ENCODE peak calls at places on chromosomes 11 and 22, in six cellular contexts. One of them, this sample, is unnamed.

GRCh38 chr11:32297629-32298028 is 137.7 kb downstream of the WT1 start:
- DNase-seq in stimulated activated naive B cell treated with anti-CD40 and anti-IgM and Interleukin-4, amounts not matched to agents 10 μg/mL and 1 μg/mL and 100 μg/mL, for 72 hours: no peak
- DNase-seq in colonic mucosa: no peak
- DNase-seq in activated naive CD4-positive, alpha-beta T cell treated with Interleukin-2 at 50 U/mL for 16 hours: no peak
- DNase-seq in NCI-H345: peak; percentile 2
- DNase-seq in stimulated activated CD4-positive, alpha-beta T cell treated with anti-CD3 and anti-CD28 coated beads, Interleukin-4, amount 100 ng/mL, for 48 hours: no peak
- DNase-seq in this sample: no peak

GRCh38 chr11:71995726-71996291 is 2.9 kb upstream of the IL18BP start:
- DNase-seq in colonic mucosa: no peak
- DNase-seq in stimulated activated naive B cell treated with anti-CD40 and anti-IgM and Interleukin-4, amounts not matched to agents 10 μg/mL and 1 μg/mL and 100 μg/mL, for 72 hours: no peak
- DNase-seq in NCI-H345: no peak
- DNase-seq in activated naive CD4-positive, alpha-beta T cell treated with Interleukin-2 at 50 U/mL for 16 hours: no peak
- DNase-seq in stimulated activated CD4-positive, alpha-beta T cell treated with anti-CD3 and anti-CD28 coated beads, Interleukin-4, amount 100 ng/mL, for 48 hours: no peak
- DNase-seq in this sample: no peak

GRCh38 chr22:35766654-35767580 is 49.2 kb downstream of the APOL5 start:
- DNase-seq in activated naive CD4-positive, alpha-beta T cell treated with Interleukin-2 at 50 U/mL for 16 hours: no peak
- DNase-seq in stimulated activated naive B cell treated with anti-CD40 and anti-IgM and Interleukin-4, amounts not matched to agents 10 μg/mL and 1 μg/mL and 100 μg/mL, for 72 hours: no peak
- DNase-seq in NCI-H345: no peak
- DNase-seq in stimulated activated CD4-positive, alpha-beta T cell treated with anti-CD3 and anti-CD28 coated beads, Interleukin-4, amount 100 ng/mL, for 48 hours: no peak
- DNase-seq in colonic mucosa: no peak
- DNase-seq in this sample: no peak

GRCh38 chr11:16771350-16772140 is 33.1 kb downstream of the C11orf58 start:
- DNase-seq in colonic mucosa: no peak
- DNase-seq in stimulated activated naive B cell treated with anti-CD40 and anti-IgM and Interleukin-4, amounts not matched to agents 10 μg/mL and 1 μg/mL and 100 μg/mL, for 72 hours: no peak
- DNase-seq in stimulated activated CD4-positive, alpha-beta T cell treated with anti-CD3 and anti-CD28 coated beads, Interleukin-4, amount 100 ng/mL, for 48 hours: no peak
- DNase-seq in activated naive CD4-positive, alpha-beta T cell treated with Interleukin-2 at 50 U/mL for 16 hours: no peak
- DNase-seq in NCI-H345: no peak
- DNase-seq in this sample: no peak

GRCh38 chr11:85746640-85747039 is 60.6 kb upstream of the CCDC89 start:
- DNase-seq in activated naive CD4-positive, alpha-beta T cell treated with Interleukin-2 at 50 U/mL for 16 hours: no peak
- DNase-seq in stimulated activated naive B cell treated with anti-CD40 and anti-IgM and Interleukin-4, amounts not matched to agents 10 μg/mL and 1 μg/mL and 100 μg/mL, for 72 hours: no peak
- DNase-seq in colonic mucosa: no peak
- DNase-seq in stimulated activated CD4-positive, alpha-beta T cell treated with anti-CD3 and anti-CD28 coated beads, Interleukin-4, amount 100 ng/mL, for 48 hours: no peak
- DNase-seq in NCI-H345: no peak
- DNase-seq in this sample: no peak

GRCh38 chr22:29152381-29153138 is 53.1 kb upstream of the EMID1 start:
- DNase-seq in stimulated activated CD4-positive, alpha-beta T cell treated with anti-CD3 and anti-CD28 coated beads, Interleukin-4, amount 100 ng/mL, for 48 hours: no peak
- DNase-seq in stimulated activated naive B cell treated with anti-CD40 and anti-IgM and Interleukin-4, amounts not matched to agents 10 μg/mL and 1 μg/mL and 100 μg/mL, for 72 hours: no peak
- DNase-seq in NCI-H345: no peak
- DNase-seq in colonic mucosa: peak; percentile 51
- DNase-seq in activated naive CD4-positive, alpha-beta T cell treated with Interleukin-2 at 50 U/mL for 16 hours: no peak
- DNase-seq in this sample: no peak

GRCh38 chr22:27097481-27097880 is 440.1 kb downstream of the MIAT start:
- DNase-seq in NCI-H345: no peak
- DNase-seq in activated naive CD4-positive, alpha-beta T cell treated with Interleukin-2 at 50 U/mL for 16 hours: no peak
- DNase-seq in stimulated activated naive B cell treated with anti-CD40 and anti-IgM and Interleukin-4, amounts not matched to agents 10 μg/mL and 1 μg/mL and 100 μg/mL, for 72 hours: no peak
- DNase-seq in colonic mucosa: no peak
- DNase-seq in stimulated activated CD4-positive, alpha-beta T cell treated with anti-CD3 and anti-CD28 coated beads, Interleukin-4, amount 100 ng/mL, for 48 hours: no peak
- DNase-seq in this sample: no peak

GRCh38 chr11:122202161-122202950 is 86.3 kb upstream of the BLID start:
- DNase-seq in colonic mucosa: peak; percentile 50
- DNase-seq in activated naive CD4-positive, alpha-beta T cell treated with Interleukin-2 at 50 U/mL for 16 hours: no peak
- DNase-seq in NCI-H345: no peak
- DNase-seq in stimulated activated naive B cell treated with anti-CD40 and anti-IgM and Interleukin-4, amounts not matched to agents 10 μg/mL and 1 μg/mL and 100 μg/mL, for 72 hours: no peak
- DNase-seq in stimulated activated CD4-positive, alpha-beta T cell treated with anti-CD3 and anti-CD28 coated beads, Interleukin-4, amount 100 ng/mL, for 48 hours: no peak
- DNase-seq in this sample: no peak

GRCh38 chr22:32628626-32629587 is 154.3 kb downstream of the FBXO7 start:
- DNase-seq in stimulated activated CD4-positive, alpha-beta T cell treated with anti-CD3 and anti-CD28 coated beads, Interleukin-4, amount 100 ng/mL, for 48 hours: no peak
- DNase-seq in activated naive CD4-positive, alpha-beta T cell treated with Interleukin-2 at 50 U/mL for 16 hours: no peak
- DNase-seq in NCI-H345: no peak
- DNase-seq in stimulated activated naive B cell treated with anti-CD40 and anti-IgM and Interleukin-4, amounts not matched to agents 10 μg/mL and 1 μg/mL and 100 μg/mL, for 72 hours: no peak
- DNase-seq in colonic mucosa: no peak
- DNase-seq in this sample: no peak

GRCh38 chr11:76610871-76611475 is 59.6 kb downstream of the LRRC32 start:
- DNase-seq in stimulated activated naive B cell treated with anti-CD40 and anti-IgM and Interleukin-4, amounts not matched to agents 10 μg/mL and 1 μg/mL and 100 μg/mL, for 72 hours: no peak
- DNase-seq in activated naive CD4-positive, alpha-beta T cell treated with Interleukin-2 at 50 U/mL for 16 hours: no peak
- DNase-seq in NCI-H345: peak; percentile 63
- DNase-seq in colonic mucosa: peak; percentile 15
- DNase-seq in stimulated activated CD4-positive, alpha-beta T cell treated with anti-CD3 and anti-CD28 coated beads, Interleukin-4, amount 100 ng/mL, for 48 hours: no peak
- DNase-seq in this sample: no peak

GRCh38 chr11:35126000-35126878 is 12.7 kb upstream of the CD44 start:
- DNase-seq in activated naive CD4-positive, alpha-beta T cell treated with Interleukin-2 at 50 U/mL for 16 hours: peak; percentile 65
- DNase-seq in stimulated activated CD4-positive, alpha-beta T cell treated with anti-CD3 and anti-CD28 coated beads, Interleukin-4, amount 100 ng/mL, for 48 hours: no peak
- DNase-seq in NCI-H345: no peak
- DNase-seq in colonic mucosa: no peak
- DNase-seq in stimulated activated naive B cell treated with anti-CD40 and anti-IgM and Interleukin-4, amounts not matched to agents 10 μg/mL and 1 μg/mL and 100 μg/mL, for 72 hours: peak; percentile 74
- DNase-seq in this sample: no peak

GRCh38 chr11:72812968-72813739 is 1.1 kb upstream of the ATG16L2 start:
- DNase-seq in activated naive CD4-positive, alpha-beta T cell treated with Interleukin-2 at 50 U/mL for 16 hours: peak; percentile 80
- DNase-seq in stimulated activated naive B cell treated with anti-CD40 and anti-IgM and Interleukin-4, amounts not matched to agents 10 μg/mL and 1 μg/mL and 100 μg/mL, for 72 hours: peak; percentile 63
- DNase-seq in stimulated activated CD4-positive, alpha-beta T cell treated with anti-CD3 and anti-CD28 coated beads, Interleukin-4, amount 100 ng/mL, for 48 hours: peak; percentile 67
- DNase-seq in NCI-H345: peak; percentile 39
- DNase-seq in colonic mucosa: peak; percentile 79
- DNase-seq in this sample: no peak

GRCh38 chr11:30445056-30445455 is 122.2 kb downstream of the ARL14EP start:
- DNase-seq in NCI-H345: no peak
- DNase-seq in stimulated activated CD4-positive, alpha-beta T cell treated with anti-CD3 and anti-CD28 coated beads, Interleukin-4, amount 100 ng/mL, for 48 hours: no peak
- DNase-seq in colonic mucosa: no peak
- DNase-seq in activated naive CD4-positive, alpha-beta T cell treated with Interleukin-2 at 50 U/mL for 16 hours: no peak
- DNase-seq in stimulated activated naive B cell treated with anti-CD40 and anti-IgM and Interleukin-4, amounts not matched to agents 10 μg/mL and 1 μg/mL and 100 μg/mL, for 72 hours: no peak
- DNase-seq in this sample: no peak

GRCh38 chr22:44624689-44625420 is 77.1 kb upstream of the PRR5 start:
- DNase-seq in NCI-H345: no peak
- DNase-seq in activated naive CD4-positive, alpha-beta T cell treated with Interleukin-2 at 50 U/mL for 16 hours: no peak
- DNase-seq in stimulated activated CD4-positive, alpha-beta T cell treated with anti-CD3 and anti-CD28 coated beads, Interleukin-4, amount 100 ng/mL, for 48 hours: no peak
- DNase-seq in stimulated activated naive B cell treated with anti-CD40 and anti-IgM and Interleukin-4, amounts not matched to agents 10 μg/mL and 1 μg/mL and 100 μg/mL, for 72 hours: no peak
- DNase-seq in colonic mucosa: no peak
- DNase-seq in this sample: no peak

GRCh38 chr11:2314525-2315394 is 12.9 kb downstream of the TSPAN32 start:
- DNase-seq in stimulated activated CD4-positive, alpha-beta T cell treated with anti-CD3 and anti-CD28 coated beads, Interleukin-4, amount 100 ng/mL, for 48 hours: no peak
- DNase-seq in activated naive CD4-positive, alpha-beta T cell treated with Interleukin-2 at 50 U/mL for 16 hours: no peak
- DNase-seq in NCI-H345: peak; percentile 72
- DNase-seq in colonic mucosa: peak; percentile 73
- DNase-seq in stimulated activated naive B cell treated with anti-CD40 and anti-IgM and Interleukin-4, amounts not matched to agents 10 μg/mL and 1 μg/mL and 100 μg/mL, for 72 hours: no peak
- DNase-seq in this sample: no peak

GRCh38 chr22:39773976-39774539 is 119.5 kb downstream of the ENTHD1 start:
- DNase-seq in NCI-H345: no peak
- DNase-seq in stimulated activated naive B cell treated with anti-CD40 and anti-IgM and Interleukin-4, amounts not matched to agents 10 μg/mL and 1 μg/mL and 100 μg/mL, for 72 hours: peak; percentile 8
- DNase-seq in stimulated activated CD4-positive, alpha-beta T cell treated with anti-CD3 and anti-CD28 coated beads, Interleukin-4, amount 100 ng/mL, for 48 hours: peak; percentile 17
- DNase-seq in activated naive CD4-positive, alpha-beta T cell treated with Interleukin-2 at 50 U/mL for 16 hours: peak; percentile 22
- DNase-seq in colonic mucosa: peak; percentile 26
- DNase-seq in this sample: peak; percentile 57

GRCh38 chr22:46041642-46042041 is 64.7 kb upstream of the WNT7B start:
- DNase-seq in NCI-H345: no peak
- DNase-seq in stimulated activated CD4-positive, alpha-beta T cell treated with anti-CD3 and anti-CD28 coated beads, Interleukin-4, amount 100 ng/mL, for 48 hours: no peak
- DNase-seq in stimulated activated naive B cell treated with anti-CD40 and anti-IgM and Interleukin-4, amounts not matched to agents 10 μg/mL and 1 μg/mL and 100 μg/mL, for 72 hours: no peak
- DNase-seq in activated naive CD4-positive, alpha-beta T cell treated with Interleukin-2 at 50 U/mL for 16 hours: no peak
- DNase-seq in colonic mucosa: peak; percentile 15
- DNase-seq in this sample: no peak

GRCh38 chr22:19733755-19734154 is 10.4 kb downstream of the GP1BB start:
- DNase-seq in stimulated activated CD4-positive, alpha-beta T cell treated with anti-CD3 and anti-CD28 coated beads, Interleukin-4, amount 100 ng/mL, for 48 hours: no peak
- DNase-seq in stimulated activated naive B cell treated with anti-CD40 and anti-IgM and Interleukin-4, amounts not matched to agents 10 μg/mL and 1 μg/mL and 100 μg/mL, for 72 hours: no peak
- DNase-seq in colonic mucosa: no peak
- DNase-seq in activated naive CD4-positive, alpha-beta T cell treated with Interleukin-2 at 50 U/mL for 16 hours: no peak
- DNase-seq in NCI-H345: no peak
- DNase-seq in this sample: no peak

GRCh38 chr11:76558473-76558872 is 112.1 kb downstream of the LRRC32 start:
- DNase-seq in activated naive CD4-positive, alpha-beta T cell treated with Interleukin-2 at 50 U/mL for 16 hours: no peak
- DNase-seq in NCI-H345: no peak
- DNase-seq in colonic mucosa: no peak
- DNase-seq in stimulated activated naive B cell treated with anti-CD40 and anti-IgM and Interleukin-4, amounts not matched to agents 10 μg/mL and 1 μg/mL and 100 μg/mL, for 72 hours: no peak
- DNase-seq in stimulated activated CD4-positive, alpha-beta T cell treated with anti-CD3 and anti-CD28 coated beads, Interleukin-4, amount 100 ng/mL, for 48 hours: no peak
- DNase-seq in this sample: no peak

GRCh38 chr11:5280582-5281102 is 10.9 kb upstream of the HBE1 start:
- DNase-seq in colonic mucosa: peak; percentile 21
- DNase-seq in NCI-H345: peak; percentile 21
- DNase-seq in stimulated activated naive B cell treated with anti-CD40 and anti-IgM and Interleukin-4, amounts not matched to agents 10 μg/mL and 1 μg/mL and 100 μg/mL, for 72 hours: peak; percentile 3
- DNase-seq in stimulated activated CD4-positive, alpha-beta T cell treated with anti-CD3 and anti-CD28 coated beads, Interleukin-4, amount 100 ng/mL, for 48 hours: peak; percentile 3
- DNase-seq in activated naive CD4-positive, alpha-beta T cell treated with Interleukin-2 at 50 U/mL for 16 hours: no peak
- DNase-seq in this sample: peak; percentile 39

GRCh38 chr11:122813176-122813917 is 25.0 kb upstream of the CRTAM start:
- DNase-seq in NCI-H345: no peak
- DNase-seq in stimulated activated CD4-positive, alpha-beta T cell treated with anti-CD3 and anti-CD28 coated beads, Interleukin-4, amount 100 ng/mL, for 48 hours: no peak
- DNase-seq in activated naive CD4-positive, alpha-beta T cell treated with Interleukin-2 at 50 U/mL for 16 hours: no peak
- DNase-seq in stimulated activated naive B cell treated with anti-CD40 and anti-IgM and Interleukin-4, amounts not matched to agents 10 μg/mL and 1 μg/mL and 100 μg/mL, for 72 hours: no peak
- DNase-seq in colonic mucosa: no peak
- DNase-seq in this sample: no peak

GRCh38 chr11:120978701-120979100 is 45.2 kb upstream of the TBCEL start:
- DNase-seq in activated naive CD4-positive, alpha-beta T cell treated with Interleukin-2 at 50 U/mL for 16 hours: no peak
- DNase-seq in stimulated activated naive B cell treated with anti-CD40 and anti-IgM and Interleukin-4, amounts not matched to agents 10 μg/mL and 1 μg/mL and 100 μg/mL, for 72 hours: no peak
- DNase-seq in colonic mucosa: no peak
- DNase-seq in NCI-H345: no peak
- DNase-seq in stimulated activated CD4-positive, alpha-beta T cell treated with anti-CD3 and anti-CD28 coated beads, Interleukin-4, amount 100 ng/mL, for 48 hours: no peak
- DNase-seq in this sample: no peak

GRCh38 chr11:127110542-127110941 is 110.0 kb upstream of the KIRREL3 start:
- DNase-seq in activated naive CD4-positive, alpha-beta T cell treated with Interleukin-2 at 50 U/mL for 16 hours: no peak
- DNase-seq in NCI-H345: no peak
- DNase-seq in stimulated activated naive B cell treated with anti-CD40 and anti-IgM and Interleukin-4, amounts not matched to agents 10 μg/mL and 1 μg/mL and 100 μg/mL, for 72 hours: no peak
- DNase-seq in colonic mucosa: no peak
- DNase-seq in stimulated activated CD4-positive, alpha-beta T cell treated with anti-CD3 and anti-CD28 coated beads, Interleukin-4, amount 100 ng/mL, for 48 hours: no peak
- DNase-seq in this sample: no peak

GRCh38 chr11:111550258-111550657 is 9.7 kb downstream of the LAYN start:
- DNase-seq in colonic mucosa: no peak
- DNase-seq in NCI-H345: no peak
- DNase-seq in activated naive CD4-positive, alpha-beta T cell treated with Interleukin-2 at 50 U/mL for 16 hours: no peak
- DNase-seq in stimulated activated naive B cell treated with anti-CD40 and anti-IgM and Interleukin-4, amounts not matched to agents 10 μg/mL and 1 μg/mL and 100 μg/mL, for 72 hours: no peak
- DNase-seq in stimulated activated CD4-positive, alpha-beta T cell treated with anti-CD3 and anti-CD28 coated beads, Interleukin-4, amount 100 ng/mL, for 48 hours: no peak
- DNase-seq in this sample: no peak

GRCh38 chr11:120522021-120522420 is 10.5 kb downstream of the GRIK4 start:
- DNase-seq in NCI-H345: no peak
- DNase-seq in activated naive CD4-positive, alpha-beta T cell treated with Interleukin-2 at 50 U/mL for 16 hours: no peak
- DNase-seq in stimulated activated naive B cell treated with anti-CD40 and anti-IgM and Interleukin-4, amounts not matched to agents 10 μg/mL and 1 μg/mL and 100 μg/mL, for 72 hours: no peak
- DNase-seq in colonic mucosa: no peak
- DNase-seq in stimulated activated CD4-positive, alpha-beta T cell treated with anti-CD3 and anti-CD28 coated beads, Interleukin-4, amount 100 ng/mL, for 48 hours: no peak
- DNase-seq in this sample: no peak

GRCh38 chr11:78331711-78332110 is 85.9 kb downstream of the GAB2 start:
- DNase-seq in activated naive CD4-positive, alpha-beta T cell treated with Interleukin-2 at 50 U/mL for 16 hours: no peak
- DNase-seq in stimulated activated naive B cell treated with anti-CD40 and anti-IgM and Interleukin-4, amounts not matched to agents 10 μg/mL and 1 μg/mL and 100 μg/mL, for 72 hours: no peak
- DNase-seq in stimulated activated CD4-positive, alpha-beta T cell treated with anti-CD3 and anti-CD28 coated beads, Interleukin-4, amount 100 ng/mL, for 48 hours: no peak
- DNase-seq in colonic mucosa: no peak
- DNase-seq in NCI-H345: no peak
- DNase-seq in this sample: no peak